ENCODE peak calls at places on chromosomes 13 and 19, in seven cellular contexts. F is fibroblast of lung, V is left ventricle myocardium inferior, N is GM23248, E is iPS DF 6.9, H is tibial nerve, Z is left lung. K is an unnamed sample.
A peak's percentile ranks its signal among the peaks of the same experiment; 100 is the strongest.

GRCh38 chr13:32984857-32985626 is 31.2 kb upstream of the KL start:
- DNase-seq in F (no peak), V (no peak), N (peak; percentile 14), E (no peak), H (no peak), Z (no peak), K (no peak)

GRCh38 chr19:38869160-38869835 is 8.8 kb downstream of the RINL start:
- DNase-seq in F (no peak), V (no peak), N (no peak), E (no peak), H (no peak), Z (no peak), K (no peak)

GRCh38 chr19:4831351-4832340 is at the start of gene TICAM1:
- DNase-seq in F (peak; percentile 40), V (peak; percentile 83), N (peak; percentile 86), E (no peak), H (peak; percentile 37), Z (peak; percentile 86), K (no peak)

GRCh38 chr13:22839554-22840286 is 341.1 kb upstream of the SGCG start:
- DNase-seq in F (no peak), V (no peak), N (no peak), E (no peak), H (no peak), Z (no peak), K (no peak)

GRCh38 chr19:44549507-44549906 is 20.0 kb upstream of the CEACAM20 start:
- DNase-seq in F (no peak), V (no peak), N (no peak), E (no peak), H (no peak), Z (no peak), K (no peak)

GRCh38 chr13:75440100-75440499 is 41.9 kb downstream of the TBC1D4 start:
- DNase-seq in F (no peak), V (no peak), N (no peak), E (no peak), H (no peak), Z (no peak), K (no peak)

GRCh38 chr19:40357655-40358054 is 9.2 kb downstream of the PLD3 start:
- DNase-seq in F (no peak), V (no peak), N (peak; percentile 42), E (no peak), H (no peak), Z (no peak), K (no peak)

GRCh38 chr13:44374348-44374712 is 706 bp downstream of the SERP2 start:
- DNase-seq in F (no peak), V (no peak), N (no peak), E (no peak), H (no peak), Z (no peak), K (no peak)

GRCh38 chr19:35251456-35251855 is 2.7 kb downstream of the LSR start:
- DNase-seq in F (no peak), V (no peak), N (no peak), E (no peak), H (no peak), Z (no peak), K (peak; percentile 37)

GRCh38 chr19:45589768-45590167 is 5.2 kb upstream of the OPA3 start:
- DNase-seq in F (no peak), V (no peak), N (no peak), E (no peak), H (no peak), Z (no peak), K (no peak)

GRCh38 chr13:36362251-36362650 is 16.1 kb upstream of the SPART start:
- DNase-seq in F (peak; percentile 87), V (no peak), N (peak; percentile 96), E (no peak), H (no peak), Z (no peak), K (no peak)

GRCh38 chr19:10891360-10892108 is 20.2 kb downstream of the CARM1 start:
- DNase-seq in F (peak; percentile 18), V (peak; percentile 40), N (no peak), E (no peak), H (no peak), Z (no peak), K (no peak)
- H3K4me1 ChIP-seq in F (no peaks in the 10 kb centered on the region), V (peaks cover 69% of the 10 kb centered on the region), N (peaks cover 5% of the 10 kb centered on the region), E (peaks cover 24% of the 10 kb centered on the region), H (peaks cover 17% of the 10 kb centered on the region), Z (peaks cover under 1% of the 10 kb centered on the region), K (peaks cover 71% of the 10 kb centered on the region)

DNA sequence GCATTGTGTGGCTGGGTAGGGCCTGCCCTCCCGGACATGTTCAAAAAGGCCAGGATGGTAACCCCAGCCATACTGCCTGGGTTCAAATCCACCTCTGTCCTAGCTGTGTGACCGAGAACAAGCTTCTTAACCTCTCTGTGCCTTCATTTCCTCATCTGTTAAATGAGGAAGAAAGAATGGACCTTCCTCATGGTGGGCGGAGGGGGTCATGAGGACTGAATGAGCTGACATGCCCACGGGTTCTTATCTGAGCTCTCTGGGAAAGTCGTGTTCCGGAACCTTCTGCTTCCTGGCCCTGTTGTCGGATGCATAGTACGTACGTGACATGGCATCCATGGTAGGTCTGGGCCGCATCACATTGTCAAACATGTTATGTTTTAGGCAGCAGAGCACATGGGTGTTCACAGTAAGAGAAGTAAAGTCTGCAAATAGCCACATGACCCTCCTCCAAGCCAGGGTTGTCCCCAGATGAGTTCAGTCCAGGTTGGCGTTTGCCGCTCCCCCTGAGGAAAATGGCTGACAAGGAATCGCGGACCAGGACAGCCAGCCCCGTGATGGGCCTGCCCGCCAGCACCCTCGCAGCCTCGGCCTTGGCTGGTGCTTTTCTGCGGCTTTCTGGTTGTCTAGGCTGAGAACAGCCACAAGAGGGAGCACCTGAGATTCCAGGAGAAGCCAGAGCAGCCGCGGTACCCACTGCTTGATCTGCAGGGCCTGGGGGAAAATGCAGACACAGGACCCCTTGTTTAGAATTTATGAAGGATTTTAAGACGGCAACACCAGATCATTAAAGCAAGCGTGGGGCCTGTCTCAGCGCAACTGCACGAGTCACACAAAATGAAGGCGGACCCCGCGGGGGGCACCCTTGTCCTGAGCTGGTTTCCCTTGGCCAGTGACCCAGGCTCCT is 2.4 kb upstream of the NTN5 start:
- DNase-seq in F (peak; percentile 81), V (peak; percentile 77), N (peak; percentile 90), E (peak; percentile 92), H (peak; percentile 74), Z (peak; percentile 72), K (no peak)
- H3K4me1 ChIP-seq in F (no peaks in the 10 kb centered on the region), V (peaks cover 9% of the 10 kb centered on the region), N (no peaks in the 10 kb centered on the region), E (peaks cover 9% of the 10 kb centered on the region), H (peaks cover 5% of the 10 kb centered on the region), Z (peaks cover 14% of the 10 kb centered on the region), K (peaks cover 10% of the 10 kb centered on the region)

DNA sequence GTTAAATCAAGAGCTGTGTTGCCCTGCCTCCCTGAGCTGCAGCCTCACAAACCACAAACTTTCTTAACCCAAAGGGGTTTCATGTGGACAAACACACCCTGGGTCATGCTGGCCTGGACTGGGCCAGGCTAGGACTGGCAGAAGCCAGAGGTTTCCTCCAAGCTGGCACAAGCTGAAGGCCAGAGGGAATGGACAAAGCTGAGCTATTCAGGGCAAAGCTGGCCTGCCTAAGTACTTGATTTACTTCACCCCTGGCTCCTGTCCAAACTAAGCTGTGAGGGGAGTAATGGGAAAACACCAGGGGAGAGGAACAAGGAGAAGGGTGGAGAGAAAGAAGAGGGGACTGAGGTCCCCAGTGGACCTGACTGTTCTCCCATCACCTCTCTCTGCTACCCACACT is 6.2 kb downstream of the CPAMD8 start:
- DNase-seq in F (no peak), V (no peak), N (no peak), E (no peak), H (no peak), Z (no peak), K (no peak)
- H3K4me1 ChIP-seq in F (no peaks in the 10 kb centered on the region), V (peaks cover 10% of the 10 kb centered on the region), N (no peaks in the 10 kb centered on the region), E (no peaks in the 10 kb centered on the region), H (no peaks in the 10 kb centered on the region), Z (peaks cover 24% of the 10 kb centered on the region), K (no peaks in the 10 kb centered on the region)

GRCh38 chr19:41551212-41551610 is 24.8 kb upstream of the CEACAM21 start:
- DNase-seq in F (no peak), V (no peak), N (no peak), E (no peak), H (no peak), Z (no peak), K (no peak)
- H3K4me1 ChIP-seq in F (no peaks in the 10 kb centered on the region), V (peaks cover 37% of the 10 kb centered on the region), N (no peaks in the 10 kb centered on the region), E (peaks cover 3% of the 10 kb centered on the region), H (no peaks in the 10 kb centered on the region), Z (peaks cover 77% of the 10 kb centered on the region), K (no peaks in the 10 kb centered on the region)

DNA sequence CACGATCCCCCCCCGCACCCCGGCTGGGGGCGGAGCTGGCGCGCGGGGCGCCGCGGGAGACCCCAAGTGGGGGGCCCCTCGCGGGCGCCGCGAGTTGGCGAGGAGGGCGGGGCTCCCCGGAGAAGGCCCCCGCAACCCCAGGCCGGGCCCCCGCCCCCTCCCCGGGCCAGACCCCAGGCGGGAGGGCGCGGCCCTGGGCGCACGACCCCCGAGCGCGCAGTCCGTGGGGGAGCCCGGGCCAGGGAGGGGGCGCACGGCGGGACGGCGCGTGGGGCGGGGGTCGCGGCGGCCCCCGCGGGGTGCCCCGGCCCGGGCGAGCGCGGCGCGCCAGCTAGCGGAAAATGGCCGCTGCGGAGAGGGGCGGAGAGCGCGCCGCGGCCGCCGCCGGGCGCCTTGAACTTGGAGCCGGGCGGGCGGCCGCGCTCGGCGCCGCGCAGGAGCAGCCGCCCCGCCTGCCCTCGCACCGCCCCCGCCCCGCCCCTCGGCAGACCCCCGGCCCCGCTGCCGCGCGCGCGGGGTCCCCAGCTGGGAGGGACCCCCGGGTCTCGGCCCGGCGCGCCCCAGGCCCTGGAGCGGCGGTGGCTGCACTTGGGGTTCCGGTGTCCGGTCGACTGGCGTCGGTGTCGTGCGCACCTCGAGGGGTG is 6.4 kb upstream of the NFIC start:
- DNase-seq in F (no peak), V (no peak), N (peak; percentile 80), E (no peak), H (no peak), Z (no peak), K (no peak)
- H3K4me1 ChIP-seq in F (peaks cover 14% of the 10 kb centered on the region), V (peaks cover 59% of the 10 kb centered on the region), N (no peaks in the 10 kb centered on the region), E (peaks cover 4% of the 10 kb centered on the region), H (peaks cover 13% of the 10 kb centered on the region), Z (peaks cover 48% of the 10 kb centered on the region), K (peaks cover 47% of the 10 kb centered on the region)

DNA sequence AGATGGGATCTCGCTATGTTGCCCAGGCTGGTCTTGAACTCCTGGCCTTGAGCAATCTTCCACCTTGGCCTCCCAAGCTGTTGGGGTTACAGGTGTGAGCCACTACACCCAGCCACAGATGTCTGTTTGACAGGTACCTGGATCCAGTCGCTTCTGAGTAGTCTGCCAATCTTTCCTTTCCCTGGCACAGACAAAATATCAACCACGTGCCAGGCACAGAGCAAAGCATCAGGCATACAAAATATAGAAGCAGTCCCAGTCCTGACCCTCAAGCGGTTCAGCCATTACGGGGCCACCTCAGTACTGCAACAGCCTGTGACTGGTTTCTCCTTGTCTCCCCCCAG is 3.8 kb downstream of the ELAVL1 start:
- DNase-seq in F (no peak), V (no peak), N (peak; percentile 49), E (no peak), H (no peak), Z (no peak), K (no peak)
- H3K4me1 ChIP-seq in F (peaks cover 14% of the 10 kb centered on the region), V (peaks cover 94% of the 10 kb centered on the region), N (peaks cover 8% of the 10 kb centered on the region), E (peaks cover 2% of the 10 kb centered on the region), H (peaks cover 43% of the 10 kb centered on the region), Z (peaks cover 68% of the 10 kb centered on the region), K (peaks cover 80% of the 10 kb centered on the region)

DNA sequence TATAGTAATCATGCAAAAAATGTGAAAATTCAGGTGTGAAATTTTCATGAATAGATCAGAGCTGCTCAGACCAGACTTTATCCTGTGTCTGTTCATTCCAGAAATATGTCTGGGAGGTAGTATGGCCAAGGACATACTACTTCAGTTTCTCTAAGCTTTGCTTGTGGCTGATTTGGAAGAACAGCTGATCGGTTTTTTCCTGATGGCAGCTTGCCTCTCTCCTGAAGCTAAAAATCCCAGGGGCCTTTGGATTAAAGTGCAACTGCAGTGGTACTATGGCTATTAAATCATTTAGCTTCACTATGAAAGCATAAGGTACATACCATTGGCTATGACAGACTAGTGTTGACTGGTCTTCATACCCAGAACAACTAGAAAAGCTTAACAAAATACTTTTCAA is 201.7 kb upstream of the MIR17HG start:
- DNase-seq in F (no peak), V (no peak), N (no peak), E (no peak), H (no peak), Z (no peak), K (no peak)
- H3K4me1 ChIP-seq in F (no peaks in the 10 kb centered on the region), V (peaks cover 10% of the 10 kb centered on the region), N (no peaks in the 10 kb centered on the region), E (no peaks in the 10 kb centered on the region), H (no peaks in the 10 kb centered on the region), Z (peaks cover 9% of the 10 kb centered on the region), K (no peaks in the 10 kb centered on the region)

K was measured in vagina.